ENCODE peak calls at places on chromosomes 11 and 22, in four cellular contexts. S, G, V and L are unnamed samples.

GRCh38 chr11:112368402-112368801 is 107.7 kb upstream of the PLET1 start:
- DNase-seq in S (no peak), G (no peak), V (no peak), L (no peak)

GRCh38 chr22:39661842-39662676 is 91.5 kb downstream of the CACNA1I start:
- DNase-seq in V (no peak), G (no peak), S (no peak), L (peak)

GRCh38 chr11:3203221-3204043 is 15.2 kb downstream of the MRGPRG start:
- DNase-seq in V (no peak), S (no peak), G (peak), L (no peak)

GRCh38 chr11:72451836-72452376 is 17.6 kb upstream of the CLPB start:
- DNase-seq in V (no peak), G (no peak), S (no peak), L (no peak)

GRCh38 chr11:130434521-130435223 is 6.3 kb upstream of the ADAMTS8 start:
- DNase-seq in S (peak), V (peak), G (peak), L (peak)

GRCh38 chr11:116657842-116658825 is 114.7 kb downstream of the BUD13 start:
- DNase-seq in S (no peak), G (no peak), V (no peak), L (no peak)

GRCh38 chr11:12287374-12288211 is 89.8 kb upstream of the PARVA start:
- DNase-seq in G (peak), V (peak), S (no peak), L (no peak)

GRCh38 chr11:21144556-21144955 is 475.2 kb downstream of the NELL1 start:
- DNase-seq in V (no peak), G (no peak), S (no peak), L (no peak)

GRCh38 chr11:57315491-57315890 is 9.3 kb downstream of the TNKS1BP1 start:
- DNase-seq in V (peak), G (no peak), S (no peak), L (no peak)